ENCODE peak calls at places on chromosomes 16 and 17, in ten cellular contexts. D is NCI-H1930; Y is activated CD4-positive, alpha-beta T cell treated with anti-CD3 and anti-CD28 coated beads for 48 hours; Z is retinal pigment epithelial cell; P is NCI-H345; X is RWPE1; F is WTC11; L is HFFc6; C is hippocampal formation; Q is pancreas. T is an unnamed sample.

GRCh38 chr16:74862743-74863244 is 88.2 kb upstream of the FA2H start:
- DNase-seq in D (peak), Y (peak), Z (no peak), P (peak), X (peak), F (no peak), L (peak), C (peak), Q (no peak), T (peak)

GRCh38 chr17:33469911-33470310 is 176.8 kb upstream of the ASIC2 start:
- DNase-seq in D (no peak), Y (no peak), Z (peak), P (no peak), X (peak), F (no peak), L (peak), C (no peak), Q (no peak), T (no peak)

GRCh38 chr16:24858219-24859041 is 12.7 kb downstream of the SLC5A11 start:
- DNase-seq in D (no peak), Y (peak), Z (no peak), P (no peak), X (peak), F (peak), L (peak), C (peak), Q (peak), T (peak)

GRCh38 chr16:89050119-89050867 is 43.4 kb upstream of the ACSF3 start:
- DNase-seq in D (no peak), Y (no peak), Z (no peak), P (no peak), X (no peak), F (no peak), L (no peak), C (no peak), Q (no peak), T (no peak)

GRCh38 chr17:4987767-4988083 is 250 bp upstream of the CAMTA2 start:
- DNase-seq in D (no peak), Y (no peak), Z (no peak), P (no peak), X (no peak), F (no peak), L (no peak), C (no peak), Q (no peak), T (no peak)

GRCh38 chr17:34125010-34125409 is 130.1 kb upstream of the CCL2 start:
- DNase-seq in D (no peak), Y (no peak), Z (no peak), P (no peak), X (no peak), F (no peak), L (no peak), C (no peak), Q (no peak), T (no peak)

GRCh38 chr16:85860413-85861094 is 38.4 kb upstream of the IRF8 start:
- DNase-seq in D (no peak), Y (no peak), Z (no peak), P (no peak), X (no peak), F (no peak), L (no peak), C (no peak), Q (no peak), T (no peak)

GRCh38 chr17:20992987-20993862 is 49.6 kb downstream of the USP22 start:
- DNase-seq in D (peak), Y (peak), Z (peak), P (peak), X (peak), F (peak), L (peak), C (peak), Q (peak), T (peak)

GRCh38 chr16:53668869-53669268 is 34.8 kb downstream of the RPGRIP1L start:
- DNase-seq in D (no peak), Y (no peak), Z (no peak), P (no peak), X (no peak), F (no peak), L (no peak), C (no peak), Q (no peak), T (no peak)

T was measured in NCI-H446.